ENCODE peak calls at places on chromosomes 3 and 15, in seven cellular contexts. I is ELF-1; N is kidney epithelial cell; Z is endothelial cell; T is activated effector memory CD4-positive, alpha-beta T cell treated with anti-CD3 and anti-CD28 coated beads, Interleukin-2, amount 50 U/mL, for 16 hours; X is GM04504; K is right lobe of liver. W is an unnamed sample.

GRCh38 chr15:50051811-50052419 is 67.1 kb downstream of the ATP8B4 start:
- DNase-seq in I (peak; percentile 58), N (peak; percentile 10), Z (peak; percentile 35), T (no peak), X (peak; percentile 75), K (peak; percentile 53), W (peak; percentile 37)

GRCh38 chr3:81426826-81427565 is 334.4 kb downstream of the GBE1 start:
- DNase-seq in I (peak; percentile 2), N (no peak), Z (no peak), T (no peak), X (no peak), K (no peak), W (no peak)

GRCh38 chr15:66670698-66671580 is 31.1 kb upstream of the SMAD6 start:
- DNase-seq in I (peak; percentile 91), N (no peak), Z (peak; percentile 33), T (no peak), X (no peak), K (no peak), W (peak; percentile 64)

GRCh38 chr3:14525685-14526631 is 14.2 kb downstream of the GRIP2 start:
- DNase-seq in I (peak; percentile 62), N (no peak), Z (no peak), T (peak; percentile 41), X (peak; percentile 42), K (no peak), W (no peak)

GRCh38 chr3:156611870-156612494 is 57.1 kb upstream of the SSR3 start:
- DNase-seq in I (no peak), N (no peak), Z (no peak), T (no peak), X (no peak), K (no peak), W (no peak)

GRCh38 chr3:8761866-8762265 is 7.5 kb downstream of the OXTR start:
- DNase-seq in I (no peak), N (no peak), Z (no peak), T (no peak), X (no peak), K (no peak), W (no peak)

GRCh38 chr3:42755681-42756578 is 17.1 kb downstream of the CCDC13 start:
- DNase-seq in I (peak; percentile 53), N (no peak), Z (no peak), T (peak; percentile 58), X (no peak), K (peak; percentile 84), W (peak; percentile 71)

GRCh38 chr3:58287354-58287753 is 18.7 kb upstream of the RPP14 start:
- DNase-seq in I (no peak), N (no peak), Z (no peak), T (no peak), X (no peak), K (no peak), W (no peak)

GRCh38 chr3:162302983-162303624 is 806.5 kb downstream of the OTOL1 start:
- DNase-seq in I (no peak), N (no peak), Z (no peak), T (no peak), X (no peak), K (no peak), W (no peak)

GRCh38 chr3:21913791-21914190 is 162.8 kb upstream of the ZNF385D start:
- DNase-seq in I (no peak), N (no peak), Z (no peak), T (no peak), X (peak; percentile 82), K (no peak), W (no peak)

GRCh38 chr3:170852307-170852706 is 17.7 kb downstream of the RPL22L1 start:
- DNase-seq in I (no peak), N (no peak), Z (no peak), T (no peak), X (no peak), K (no peak), W (no peak)

GRCh38 chr3:67490658-67491057 is 163.8 kb downstream of the SUCLG2 start:
- DNase-seq in I (no peak), N (no peak), Z (no peak), T (no peak), X (no peak), K (no peak), W (no peak)

GRCh38 chr3:71559578-71560162 is 23.9 kb downstream of the FOXP1 start:
- DNase-seq in I (no peak), N (no peak), Z (no peak), T (no peak), X (no peak), K (no peak), W (no peak)